ENCODE peak calls at places on chromosomes 7 and 10, in five cellular contexts. One of them, this sample, is unnamed.

GRCh38 chr7:3805151-3805550 is 504.1 kb downstream of the SDK1 start:
- DNase-seq in NCI-H1092: no peak
- DNase-seq in activated CD8-positive, alpha-beta T cell treated with anti-CD3 and anti-CD28 coated beads, Interleukin-2, amount 10 ng/mL, durations not matched to agents 7 days and 5 days: no peak
- DNase-seq in kidney tubule cell: peak
- DNase-seq in activated T-helper 1 cell treated with anti-CD3 and anti-CD28 coated beads, Interleukin-12 subunit alpha, Interleukin-12 subunit beta, Interleukin-2, Interleukin-4 antibody, amounts not matched to agents 30 ng/mL and 10 ng/mL and 1 ng/mL, durations not matched to agents 14 hours and 24 hours and 36 hours: no peak
- DNase-seq in this sample: no peak

GRCh38 chr7:16066805-16067459 is 354.4 kb downstream of the CRPPA start:
- DNase-seq in NCI-H1092: no peak
- DNase-seq in activated CD8-positive, alpha-beta T cell treated with anti-CD3 and anti-CD28 coated beads, Interleukin-2, amount 10 ng/mL, durations not matched to agents 7 days and 5 days: no peak
- DNase-seq in kidney tubule cell: no peak
- DNase-seq in activated T-helper 1 cell treated with anti-CD3 and anti-CD28 coated beads, Interleukin-12 subunit alpha, Interleukin-12 subunit beta, Interleukin-2, Interleukin-4 antibody, amounts not matched to agents 30 ng/mL and 10 ng/mL and 1 ng/mL, durations not matched to agents 14 hours and 24 hours and 36 hours: no peak
- DNase-seq in this sample: peak

GRCh38 chr7:48102530-48102929 is 13.5 kb downstream of the UPP1 start:
- DNase-seq in NCI-H1092: no peak
- DNase-seq in activated CD8-positive, alpha-beta T cell treated with anti-CD3 and anti-CD28 coated beads, Interleukin-2, amount 10 ng/mL, durations not matched to agents 7 days and 5 days: no peak
- DNase-seq in kidney tubule cell: no peak
- DNase-seq in activated T-helper 1 cell treated with anti-CD3 and anti-CD28 coated beads, Interleukin-12 subunit alpha, Interleukin-12 subunit beta, Interleukin-2, Interleukin-4 antibody, amounts not matched to agents 30 ng/mL and 10 ng/mL and 1 ng/mL, durations not matched to agents 14 hours and 24 hours and 36 hours: no peak
- DNase-seq in this sample: no peak

GRCh38 chr10:98349508-98349922 is 65.5 kb downstream of the PYROXD2 start:
- DNase-seq in NCI-H1092: no peak
- DNase-seq in activated CD8-positive, alpha-beta T cell treated with anti-CD3 and anti-CD28 coated beads, Interleukin-2, amount 10 ng/mL, durations not matched to agents 7 days and 5 days: no peak
- DNase-seq in kidney tubule cell: peak
- DNase-seq in activated T-helper 1 cell treated with anti-CD3 and anti-CD28 coated beads, Interleukin-12 subunit alpha, Interleukin-12 subunit beta, Interleukin-2, Interleukin-4 antibody, amounts not matched to agents 30 ng/mL and 10 ng/mL and 1 ng/mL, durations not matched to agents 14 hours and 24 hours and 36 hours: no peak
- DNase-seq in this sample: no peak

GRCh38 chr7:51278797-51279196 is 37.8 kb downstream of the COBL start:
- DNase-seq in NCI-H1092: peak
- DNase-seq in activated CD8-positive, alpha-beta T cell treated with anti-CD3 and anti-CD28 coated beads, Interleukin-2, amount 10 ng/mL, durations not matched to agents 7 days and 5 days: no peak
- DNase-seq in kidney tubule cell: no peak
- DNase-seq in activated T-helper 1 cell treated with anti-CD3 and anti-CD28 coated beads, Interleukin-12 subunit alpha, Interleukin-12 subunit beta, Interleukin-2, Interleukin-4 antibody, amounts not matched to agents 30 ng/mL and 10 ng/mL and 1 ng/mL, durations not matched to agents 14 hours and 24 hours and 36 hours: no peak
- DNase-seq in this sample: no peak

GRCh38 chr7:159099217-159099655 is 45.4 kb downstream of the VIPR2 start:
- DNase-seq in NCI-H1092: no peak
- DNase-seq in activated CD8-positive, alpha-beta T cell treated with anti-CD3 and anti-CD28 coated beads, Interleukin-2, amount 10 ng/mL, durations not matched to agents 7 days and 5 days: no peak
- DNase-seq in kidney tubule cell: no peak
- DNase-seq in activated T-helper 1 cell treated with anti-CD3 and anti-CD28 coated beads, Interleukin-12 subunit alpha, Interleukin-12 subunit beta, Interleukin-2, Interleukin-4 antibody, amounts not matched to agents 30 ng/mL and 10 ng/mL and 1 ng/mL, durations not matched to agents 14 hours and 24 hours and 36 hours: no peak
- DNase-seq in this sample: no peak

GRCh38 chr10:110171032-110171431 is 36.4 kb upstream of the MXI1 start:
- DNase-seq in NCI-H1092: no peak
- DNase-seq in activated CD8-positive, alpha-beta T cell treated with anti-CD3 and anti-CD28 coated beads, Interleukin-2, amount 10 ng/mL, durations not matched to agents 7 days and 5 days: no peak
- DNase-seq in kidney tubule cell: peak
- DNase-seq in activated T-helper 1 cell treated with anti-CD3 and anti-CD28 coated beads, Interleukin-12 subunit alpha, Interleukin-12 subunit beta, Interleukin-2, Interleukin-4 antibody, amounts not matched to agents 30 ng/mL and 10 ng/mL and 1 ng/mL, durations not matched to agents 14 hours and 24 hours and 36 hours: no peak
- DNase-seq in this sample: no peak

GRCh38 chr7:167087-167855 is 25.1 kb upstream of the FAM20C start:
- DNase-seq in NCI-H1092: no peak
- DNase-seq in activated CD8-positive, alpha-beta T cell treated with anti-CD3 and anti-CD28 coated beads, Interleukin-2, amount 10 ng/mL, durations not matched to agents 7 days and 5 days: no peak
- DNase-seq in kidney tubule cell: no peak
- DNase-seq in activated T-helper 1 cell treated with anti-CD3 and anti-CD28 coated beads, Interleukin-12 subunit alpha, Interleukin-12 subunit beta, Interleukin-2, Interleukin-4 antibody, amounts not matched to agents 30 ng/mL and 10 ng/mL and 1 ng/mL, durations not matched to agents 14 hours and 24 hours and 36 hours: no peak
- DNase-seq in this sample: no peak

GRCh38 chr7:36119005-36119711 is 33.9 kb upstream of the EEPD1 start:
- DNase-seq in NCI-H1092: no peak
- DNase-seq in activated CD8-positive, alpha-beta T cell treated with anti-CD3 and anti-CD28 coated beads, Interleukin-2, amount 10 ng/mL, durations not matched to agents 7 days and 5 days: no peak
- DNase-seq in kidney tubule cell: peak
- DNase-seq in activated T-helper 1 cell treated with anti-CD3 and anti-CD28 coated beads, Interleukin-12 subunit alpha, Interleukin-12 subunit beta, Interleukin-2, Interleukin-4 antibody, amounts not matched to agents 30 ng/mL and 10 ng/mL and 1 ng/mL, durations not matched to agents 14 hours and 24 hours and 36 hours: no peak
- DNase-seq in this sample: no peak

GRCh38 chr10:93080350-93081046 is 6.8 kb downstream of the CYP26A1 start:
- DNase-seq in NCI-H1092: no peak
- DNase-seq in activated CD8-positive, alpha-beta T cell treated with anti-CD3 and anti-CD28 coated beads, Interleukin-2, amount 10 ng/mL, durations not matched to agents 7 days and 5 days: peak
- DNase-seq in kidney tubule cell: peak
- DNase-seq in activated T-helper 1 cell treated with anti-CD3 and anti-CD28 coated beads, Interleukin-12 subunit alpha, Interleukin-12 subunit beta, Interleukin-2, Interleukin-4 antibody, amounts not matched to agents 30 ng/mL and 10 ng/mL and 1 ng/mL, durations not matched to agents 14 hours and 24 hours and 36 hours: peak
- DNase-seq in this sample: peak

GRCh38 chr7:149708026-149708425 is 65.4 kb downstream of the ZNF467 start:
- DNase-seq in NCI-H1092: no peak
- DNase-seq in activated CD8-positive, alpha-beta T cell treated with anti-CD3 and anti-CD28 coated beads, Interleukin-2, amount 10 ng/mL, durations not matched to agents 7 days and 5 days: no peak
- DNase-seq in kidney tubule cell: no peak
- DNase-seq in activated T-helper 1 cell treated with anti-CD3 and anti-CD28 coated beads, Interleukin-12 subunit alpha, Interleukin-12 subunit beta, Interleukin-2, Interleukin-4 antibody, amounts not matched to agents 30 ng/mL and 10 ng/mL and 1 ng/mL, durations not matched to agents 14 hours and 24 hours and 36 hours: no peak
- DNase-seq in this sample: no peak

GRCh38 chr10:8331387-8331786 is 276.9 kb downstream of the GATA3 start:
- DNase-seq in NCI-H1092: no peak
- DNase-seq in activated CD8-positive, alpha-beta T cell treated with anti-CD3 and anti-CD28 coated beads, Interleukin-2, amount 10 ng/mL, durations not matched to agents 7 days and 5 days: peak
- DNase-seq in kidney tubule cell: no peak
- DNase-seq in activated T-helper 1 cell treated with anti-CD3 and anti-CD28 coated beads, Interleukin-12 subunit alpha, Interleukin-12 subunit beta, Interleukin-2, Interleukin-4 antibody, amounts not matched to agents 30 ng/mL and 10 ng/mL and 1 ng/mL, durations not matched to agents 14 hours and 24 hours and 36 hours: no peak
- DNase-seq in this sample: no peak

GRCh38 chr10:125060486-125060850 is 99.9 kb downstream of the CTBP2 start:
- DNase-seq in NCI-H1092: no peak
- DNase-seq in activated CD8-positive, alpha-beta T cell treated with anti-CD3 and anti-CD28 coated beads, Interleukin-2, amount 10 ng/mL, durations not matched to agents 7 days and 5 days: no peak
- DNase-seq in kidney tubule cell: peak
- DNase-seq in activated T-helper 1 cell treated with anti-CD3 and anti-CD28 coated beads, Interleukin-12 subunit alpha, Interleukin-12 subunit beta, Interleukin-2, Interleukin-4 antibody, amounts not matched to agents 30 ng/mL and 10 ng/mL and 1 ng/mL, durations not matched to agents 14 hours and 24 hours and 36 hours: no peak
- DNase-seq in this sample: no peak

GRCh38 chr7:39324134-39324760 is 242.0 kb upstream of the YAE1 start:
- DNase-seq in NCI-H1092: no peak
- DNase-seq in activated CD8-positive, alpha-beta T cell treated with anti-CD3 and anti-CD28 coated beads, Interleukin-2, amount 10 ng/mL, durations not matched to agents 7 days and 5 days: no peak
- DNase-seq in kidney tubule cell: no peak
- DNase-seq in activated T-helper 1 cell treated with anti-CD3 and anti-CD28 coated beads, Interleukin-12 subunit alpha, Interleukin-12 subunit beta, Interleukin-2, Interleukin-4 antibody, amounts not matched to agents 30 ng/mL and 10 ng/mL and 1 ng/mL, durations not matched to agents 14 hours and 24 hours and 36 hours: no peak
- DNase-seq in this sample: no peak

GRCh38 chr10:132786529-132787252 is 744 bp upstream of the NKX6-2 start:
- DNase-seq in NCI-H1092: no peak
- DNase-seq in activated CD8-positive, alpha-beta T cell treated with anti-CD3 and anti-CD28 coated beads, Interleukin-2, amount 10 ng/mL, durations not matched to agents 7 days and 5 days: no peak
- DNase-seq in kidney tubule cell: no peak
- DNase-seq in activated T-helper 1 cell treated with anti-CD3 and anti-CD28 coated beads, Interleukin-12 subunit alpha, Interleukin-12 subunit beta, Interleukin-2, Interleukin-4 antibody, amounts not matched to agents 30 ng/mL and 10 ng/mL and 1 ng/mL, durations not matched to agents 14 hours and 24 hours and 36 hours: no peak
- DNase-seq in this sample: no peak

GRCh38 chr10:86313621-86314041 is 53.0 kb downstream of the GRID1 start:
- DNase-seq in NCI-H1092: no peak
- DNase-seq in activated CD8-positive, alpha-beta T cell treated with anti-CD3 and anti-CD28 coated beads, Interleukin-2, amount 10 ng/mL, durations not matched to agents 7 days and 5 days: no peak
- DNase-seq in kidney tubule cell: no peak
- DNase-seq in activated T-helper 1 cell treated with anti-CD3 and anti-CD28 coated beads, Interleukin-12 subunit alpha, Interleukin-12 subunit beta, Interleukin-2, Interleukin-4 antibody, amounts not matched to agents 30 ng/mL and 10 ng/mL and 1 ng/mL, durations not matched to agents 14 hours and 24 hours and 36 hours: no peak
- DNase-seq in this sample: no peak

GRCh38 chr7:27242580-27243339 is at the start of gene EVX1:
- DNase-seq in NCI-H1092: peak
- DNase-seq in activated CD8-positive, alpha-beta T cell treated with anti-CD3 and anti-CD28 coated beads, Interleukin-2, amount 10 ng/mL, durations not matched to agents 7 days and 5 days: peak
- DNase-seq in kidney tubule cell: no peak
- DNase-seq in activated T-helper 1 cell treated with anti-CD3 and anti-CD28 coated beads, Interleukin-12 subunit alpha, Interleukin-12 subunit beta, Interleukin-2, Interleukin-4 antibody, amounts not matched to agents 30 ng/mL and 10 ng/mL and 1 ng/mL, durations not matched to agents 14 hours and 24 hours and 36 hours: no peak
- DNase-seq in this sample: no peak

GRCh38 chr7:464177-464711 is 55.4 kb downstream of the PDGFA start:
- DNase-seq in NCI-H1092: no peak
- DNase-seq in activated CD8-positive, alpha-beta T cell treated with anti-CD3 and anti-CD28 coated beads, Interleukin-2, amount 10 ng/mL, durations not matched to agents 7 days and 5 days: no peak
- DNase-seq in kidney tubule cell: no peak
- DNase-seq in activated T-helper 1 cell treated with anti-CD3 and anti-CD28 coated beads, Interleukin-12 subunit alpha, Interleukin-12 subunit beta, Interleukin-2, Interleukin-4 antibody, amounts not matched to agents 30 ng/mL and 10 ng/mL and 1 ng/mL, durations not matched to agents 14 hours and 24 hours and 36 hours: no peak
- DNase-seq in this sample: no peak

GRCh38 chr10:49844775-49845561 is 82.8 kb upstream of the OGDHL start:
- DNase-seq in NCI-H1092: no peak
- DNase-seq in activated CD8-positive, alpha-beta T cell treated with anti-CD3 and anti-CD28 coated beads, Interleukin-2, amount 10 ng/mL, durations not matched to agents 7 days and 5 days: no peak
- DNase-seq in kidney tubule cell: no peak
- DNase-seq in activated T-helper 1 cell treated with anti-CD3 and anti-CD28 coated beads, Interleukin-12 subunit alpha, Interleukin-12 subunit beta, Interleukin-2, Interleukin-4 antibody, amounts not matched to agents 30 ng/mL and 10 ng/mL and 1 ng/mL, durations not matched to agents 14 hours and 24 hours and 36 hours: no peak
- DNase-seq in this sample: no peak

GRCh38 chr7:28096713-28097112 is 83.9 kb downstream of the JAZF1 start:
- DNase-seq in NCI-H1092: peak
- DNase-seq in activated CD8-positive, alpha-beta T cell treated with anti-CD3 and anti-CD28 coated beads, Interleukin-2, amount 10 ng/mL, durations not matched to agents 7 days and 5 days: peak
- DNase-seq in kidney tubule cell: peak
- DNase-seq in activated T-helper 1 cell treated with anti-CD3 and anti-CD28 coated beads, Interleukin-12 subunit alpha, Interleukin-12 subunit beta, Interleukin-2, Interleukin-4 antibody, amounts not matched to agents 30 ng/mL and 10 ng/mL and 1 ng/mL, durations not matched to agents 14 hours and 24 hours and 36 hours: no peak
- DNase-seq in this sample: peak

GRCh38 chr7:81956520-81956919 is 186.7 kb upstream of the HGF start:
- DNase-seq in NCI-H1092: no peak
- DNase-seq in activated CD8-positive, alpha-beta T cell treated with anti-CD3 and anti-CD28 coated beads, Interleukin-2, amount 10 ng/mL, durations not matched to agents 7 days and 5 days: no peak
- DNase-seq in kidney tubule cell: peak
- DNase-seq in activated T-helper 1 cell treated with anti-CD3 and anti-CD28 coated beads, Interleukin-12 subunit alpha, Interleukin-12 subunit beta, Interleukin-2, Interleukin-4 antibody, amounts not matched to agents 30 ng/mL and 10 ng/mL and 1 ng/mL, durations not matched to agents 14 hours and 24 hours and 36 hours: no peak
- DNase-seq in this sample: peak

GRCh38 chr7:108002726-108003590 is at the start of gene LAMB1:
- DNase-seq in NCI-H1092: no peak
- DNase-seq in activated CD8-positive, alpha-beta T cell treated with anti-CD3 and anti-CD28 coated beads, Interleukin-2, amount 10 ng/mL, durations not matched to agents 7 days and 5 days: no peak
- DNase-seq in kidney tubule cell: peak
- DNase-seq in activated T-helper 1 cell treated with anti-CD3 and anti-CD28 coated beads, Interleukin-12 subunit alpha, Interleukin-12 subunit beta, Interleukin-2, Interleukin-4 antibody, amounts not matched to agents 30 ng/mL and 10 ng/mL and 1 ng/mL, durations not matched to agents 14 hours and 24 hours and 36 hours: no peak
- DNase-seq in this sample: peak

GRCh38 chr7:149454750-149455149 is 6.1 kb downstream of the ZNF777 start:
- DNase-seq in NCI-H1092: no peak
- DNase-seq in activated CD8-positive, alpha-beta T cell treated with anti-CD3 and anti-CD28 coated beads, Interleukin-2, amount 10 ng/mL, durations not matched to agents 7 days and 5 days: peak
- DNase-seq in kidney tubule cell: no peak
- DNase-seq in activated T-helper 1 cell treated with anti-CD3 and anti-CD28 coated beads, Interleukin-12 subunit alpha, Interleukin-12 subunit beta, Interleukin-2, Interleukin-4 antibody, amounts not matched to agents 30 ng/mL and 10 ng/mL and 1 ng/mL, durations not matched to agents 14 hours and 24 hours and 36 hours: no peak
- DNase-seq in this sample: no peak